ENCODE peak calls at places on chromosome X, in six cellular contexts. I is uterus, L is K562, J is astrocyte, W is tibial nerve, O is prostate gland. D is an unnamed sample.

GRCh38 chrX:45508459-45508858 is 307.8 kb upstream of the DIPK2B start:
- DNase-seq in I (no peak), L (no peak), J (peak; percentile 22), W (no peak), O (no peak), D (peak; percentile 65)

GRCh38 chrX:153991013-153991580 is 18.5 kb downstream of the TMEM187 start:
- DNase-seq in I (no peak), L (no peak), J (no peak), W (no peak), O (no peak), D (no peak)

GRCh38 chrX:39112143-39112542 is 310.9 kb downstream of the MID1IP1 start:
- DNase-seq in I (no peak), L (no peak), J (peak; percentile 71), W (no peak), O (no peak), D (peak; percentile 42)

GRCh38 chrX:97629597-97629985 is 745.9 kb downstream of the RPA4 start:
- DNase-seq in I (no peak), L (no peak), J (no peak), W (no peak), O (no peak), D (no peak)

GRCh38 chrX:13659057-13659456 is 6.1 kb downstream of the TCEANC start:
- DNase-seq in I (no peak), L (no peak), J (peak; percentile 20), W (no peak), O (no peak), D (peak; percentile 90)

GRCh38 chrX:21975827-21976226 is 35.3 kb downstream of the SMS start:
- DNase-seq in I (no peak), L (no peak), J (peak; percentile 58), W (no peak), O (peak; percentile 20), D (peak; percentile 56)

GRCh38 chrX:139758250-139758649 is 50.3 kb upstream of the MCF2 start:
- DNase-seq in I (no peak), L (peak; percentile 38), J (no peak), W (no peak), O (no peak), D (no peak)

GRCh38 chrX:51893931-51894696 is 691 bp downstream of the MAGED1 start:
- DNase-seq in I (peak; percentile 48), L (no peak), J (no peak), W (no peak), O (no peak), D (no peak)

GRCh38 chrX:133412246-133412645 is 3.0 kb downstream of the GPC4 start:
- DNase-seq in I (no peak), L (no peak), J (peak; percentile 72), W (no peak), O (no peak), D (no peak)

GRCh38 chrX:16319929-16320328 is 152.6 kb downstream of the MAGEB17 start:
- DNase-seq in I (no peak), L (no peak), J (peak; percentile 29), W (no peak), O (no peak), D (no peak)

GRCh38 chrX:95974885-95975284 is 709.8 kb upstream of the DIAPH2 start:
- DNase-seq in I (no peak), L (no peak), J (no peak), W (no peak), O (no peak), D (peak; percentile 64)

GRCh38 chrX:18674417-18674787 is 2.5 kb upstream of the RS1 start:
- DNase-seq in I (no peak), L (no peak), J (no peak), W (no peak), O (no peak), D (no peak)

GRCh38 chrX:124441971-124442370 is 95.6 kb downstream of the SH2D1A start:
- DNase-seq in I (no peak), L (peak; percentile 37), J (no peak), W (no peak), O (no peak), D (no peak)

GRCh38 chrX:22135994-22136684 is 104.0 kb downstream of the PHEX start:
- DNase-seq in I (peak; percentile 31), L (peak; percentile 34), J (peak; percentile 68), W (peak; percentile 67), O (peak; percentile 25), D (peak; percentile 88)

GRCh38 chrX:109889289-109890006 is 113.5 kb upstream of the TMEM164 start:
- DNase-seq in I (no peak), L (peak; percentile 63), J (no peak), W (no peak), O (no peak), D (no peak)
- TF ChIP-seq CTCF in I (no peak), L (peak; percentile 47), J (no peak), W (no peak), O (no peak), D (peak; percentile 24)

DNA sequence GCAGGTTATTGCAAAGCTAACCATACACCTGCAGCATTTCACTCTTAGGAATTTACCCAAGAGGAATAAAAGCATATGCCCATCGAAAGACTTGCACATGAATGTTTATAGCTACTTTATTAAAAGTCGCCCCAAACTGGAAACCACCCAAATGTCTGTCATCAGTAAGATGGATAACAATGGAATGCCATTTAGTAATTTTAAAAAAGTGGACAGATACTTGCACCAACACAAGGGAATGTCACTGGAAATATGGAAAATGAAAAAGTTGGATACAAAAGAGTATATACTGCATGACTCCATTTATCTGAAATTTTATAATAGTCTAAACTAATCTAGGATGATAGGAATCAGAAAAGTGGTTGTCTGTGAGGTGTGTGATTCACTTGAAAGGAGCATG is 12.9 kb downstream of the GK start:
- DNase-seq in I (no peak), L (no peak), J (no peak), W (no peak), O (no peak), D (no peak)
- H3K27me3 ChIP-seq in I (no peaks in the 10 kb centered on the region), L (no peaks in the 10 kb centered on the region), J (no peaks in the 10 kb centered on the region), W (no peaks in the 10 kb centered on the region), O (no peaks in the 10 kb centered on the region), D (no peaks in the 10 kb centered on the region)

GRCh38 chrX:1601051-1601767 is 9.8 kb downstream of the AKAP17A start:
- DNase-seq in I (no peak), L (no peak), J (no peak), W (no peak), O (no peak), D (no peak)
- H3K36me3 ChIP-seq in I (no peaks in the 10 kb centered on the region), L (peaks cover 57% of the 10 kb centered on the region), J (peaks cover 15% of the 10 kb centered on the region), W (peaks cover 85% of the 10 kb centered on the region), O (peaks cover 32% of the 10 kb centered on the region), D (peaks cover 31% of the 10 kb centered on the region)

GRCh38 chrX:78754917-78755316 is 7.4 kb downstream of the LPAR4 start:
- DNase-seq in I (no peak), L (no peak), J (no peak), W (no peak), O (no peak), D (no peak)
- TF ChIP-seq CTCF in I (no peak), L (no peak), J (no peak), W (no peak), O (no peak), D (no peak)

GRCh38 chrX:107626481-107626880 is 1.8 kb upstream of the PRPS1 start:
- DNase-seq in I (no peak), L (peak; percentile 54), J (no peak), W (no peak), O (no peak), D (no peak)
- H3K27me3 ChIP-seq in I (no peaks in the 10 kb centered on the region), L (no peaks in the 10 kb centered on the region), J (no peaks in the 10 kb centered on the region), W (peaks cover 3% of the 10 kb centered on the region), O (no peaks in the 10 kb centered on the region), D (no peaks in the 10 kb centered on the region)

D was measured in bronchial epithelial cell.